ENCODE peak calls at places on chromosome 13, in nine cellular contexts. K is A549, Y is HFFc6, G is endodermal cell, E is ovary, V is lung, H is RWPE1, X is glutamatergic neuron, D is IMR-90. R is an unnamed sample.

GRCh38 chr13:93180376-93180966 is 46.1 kb upstream of the GPC6 start:
- DNase-seq in K (no peak), D (peak), X (no peak), E (no peak), V (no peak), H (no peak), Y (no peak), G (no peak), R (no peak)

GRCh38 chr13:38670627-38671026 is 16.2 kb upstream of the FREM2 start:
- DNase-seq in D (peak), G (no peak), E (no peak), X (no peak), H (no peak), Y (no peak), V (no peak), K (no peak), R (no peak)

GRCh38 chr13:25213716-25214115 is 41.6 kb upstream of the AMER2 start:
- DNase-seq in G (peak), X (no peak), D (no peak), E (no peak), K (no peak), V (no peak), Y (peak), H (peak), R (no peak)

GRCh38 chr13:41344358-41344757 is 33.3 kb downstream of the NAA16 start:
- DNase-seq in G (no peak), D (no peak), X (no peak), Y (no peak), E (no peak), V (no peak), H (no peak), K (no peak), R (no peak)

GRCh38 chr13:39565036-39565949 is 37.7 kb downstream of the LHFPL6 start:
- DNase-seq in E (peak), V (no peak), Y (peak), D (peak), X (no peak), G (peak), H (peak), K (peak), R (no peak)

GRCh38 chr13:50592412-50593145 is 250.9 kb downstream of the DLEU7 start:
- DNase-seq in Y (peak), E (no peak), H (peak), X (no peak), G (no peak), D (peak), K (no peak), V (no peak), R (no peak)

GRCh38 chr13:67281476-67281875 is 51.3 kb upstream of the PCDH9 start:
- DNase-seq in E (no peak), X (peak), G (no peak), V (no peak), D (no peak), H (no peak), Y (no peak), K (no peak), R (no peak)

GRCh38 chr13:60335531-60335930 is 61.5 kb upstream of the TDRD3 start:
- DNase-seq in Y (no peak), G (no peak), E (no peak), K (no peak), D (peak), V (no peak), X (no peak), H (no peak), R (no peak)

GRCh38 chr13:89375839-89376238 is 1704.7 kb downstream of the SLITRK5 start:
- DNase-seq in Y (no peak), G (no peak), D (peak), V (no peak), X (no peak), K (no peak), E (no peak), H (no peak), R (no peak)

GRCh38 chr13:77036294-77036693 is 9.3 kb upstream of the FBXL3 start:
- DNase-seq in E (no peak), Y (no peak), G (no peak), V (no peak), X (no peak), D (no peak), K (no peak), H (no peak), R (no peak)

GRCh38 chr13:39527961-39528720 is 74.9 kb downstream of the LHFPL6 start:
- DNase-seq in Y (peak), X (no peak), V (no peak), D (peak), G (no peak), H (peak), K (peak), E (no peak), R (no peak)

GRCh38 chr13:65188691-65189090 is 2041.4 kb downstream of the PCDH9 start:
- DNase-seq in V (no peak), K (no peak), X (no peak), G (no peak), D (no peak), Y (no peak), H (no peak), E (no peak), R (no peak)

GRCh38 chr13:101514695-101515275 is 62.3 kb downstream of the ITGBL1 start:
- DNase-seq in E (no peak), H (peak), K (peak), Y (peak), X (no peak), G (peak), V (no peak), D (peak), R (peak)

GRCh38 chr13:24985102-24985501 is 110.8 kb upstream of the PABPC3 start:
- DNase-seq in H (no peak), G (peak), K (no peak), X (no peak), V (no peak), Y (no peak), E (no peak), D (no peak), R (no peak)

GRCh38 chr13:59119475-59119874 is 1044.3 kb downstream of the DIAPH3 start:
- DNase-seq in K (no peak), X (no peak), D (no peak), E (no peak), V (no peak), H (no peak), G (no peak), Y (no peak), R (no peak)

GRCh38 chr13:51057001-51057400 is 54.1 kb downstream of the C13orf42 start:
- DNase-seq in V (no peak), X (no peak), E (no peak), H (no peak), Y (no peak), K (no peak), D (no peak), G (peak), R (no peak)

GRCh38 chr13:48570225-48570828 is 37.4 kb upstream of the RCBTB2 start:
- DNase-seq in V (no peak), H (no peak), K (no peak), G (no peak), Y (no peak), E (no peak), D (no peak), X (no peak), R (no peak)

GRCh38 chr13:66154981-66155380 is 1075.2 kb downstream of the PCDH9 start:
- DNase-seq in K (no peak), V (no peak), H (no peak), D (peak), Y (peak), E (no peak), G (no peak), X (no peak), R (no peak)

GRCh38 chr13:59337070-59337469 is 826.7 kb downstream of the DIAPH3 start:
- DNase-seq in V (no peak), H (no peak), K (no peak), D (no peak), X (no peak), G (no peak), Y (no peak), E (no peak), R (no peak)

GRCh38 chr13:22499919-22500318 is 680.9 kb upstream of the SGCG start:
- DNase-seq in Y (no peak), H (no peak), K (no peak), X (no peak), V (no peak), E (no peak), D (no peak), G (no peak), R (no peak)

GRCh38 chr13:97975851-97976550 is 22.5 kb downstream of the IPO5 start:
- DNase-seq in G (peak), H (peak), V (peak), K (peak), D (peak), X (peak), E (peak), Y (peak), R (peak)

GRCh38 chr13:111489301-111489700 is 168.9 kb downstream of the TEX29 start:
- DNase-seq in E (no peak), V (no peak), Y (no peak), X (no peak), G (no peak), K (no peak), H (no peak), D (no peak), R (peak)

GRCh38 chr13:25046985-25047660 is 48.8 kb upstream of the PABPC3 start:
- DNase-seq in X (peak), Y (no peak), V (no peak), G (peak), H (peak), E (no peak), K (no peak), D (peak), R (no peak)

GRCh38 chr13:87661471-87661870 is 9.7 kb upstream of the SLITRK5 start:
- DNase-seq in Y (no peak), V (no peak), H (no peak), X (no peak), E (no peak), D (peak), G (no peak), K (no peak), R (no peak)

GRCh38 chr13:66933994-66934393 is 296.1 kb downstream of the PCDH9 start:
- DNase-seq in G (no peak), H (peak), K (peak), D (peak), E (no peak), X (no peak), V (no peak), Y (peak), R (no peak)

GRCh38 chr13:101785858-101786257 is 333.4 kb downstream of the ITGBL1 start:
- DNase-seq in K (peak), E (no peak), V (no peak), X (peak), H (peak), Y (peak), D (peak), G (peak), R (no peak)

GRCh38 chr13:31610270-31610998 is 128.9 kb upstream of the RXFP2 start:
- DNase-seq in E (no peak), K (no peak), H (no peak), X (no peak), V (no peak), G (no peak), Y (no peak), D (no peak), R (no peak)

GRCh38 chr13:20968745-20969144 is 66.2 kb upstream of the XPO4 start:
- DNase-seq in Y (no peak), D (no peak), H (no peak), X (no peak), G (no peak), K (no peak), V (no peak), E (no peak), R (no peak)

GRCh38 chr13:50389726-50390125 is 374.5 kb downstream of the KCNRG start:
- DNase-seq in X (no peak), D (no peak), Y (no peak), K (no peak), V (no peak), G (no peak), E (no peak), H (no peak), R (no peak)

GRCh38 chr13:39506559-39507390 is 96.2 kb downstream of the LHFPL6 start:
- DNase-seq in X (no peak), V (no peak), G (no peak), E (no peak), Y (peak), H (peak), D (peak), K (no peak), R (no peak)

GRCh38 chr13:79307866-79308298 is 98.2 kb downstream of the RBM26 start:
- DNase-seq in G (peak), D (peak), K (no peak), V (no peak), Y (peak), X (no peak), E (peak), H (no peak), R (no peak)

GRCh38 chr13:99960663-99961440 is 10.7 kb downstream of the ZIC5 start:
- DNase-seq in G (no peak), Y (no peak), V (no peak), H (no peak), D (no peak), X (no peak), E (no peak), K (no peak), R (no peak)

GRCh38 chr13:66703597-66703996 is 526.5 kb downstream of the PCDH9 start:
- DNase-seq in K (no peak), X (no peak), V (no peak), D (no peak), E (no peak), G (no peak), H (no peak), Y (no peak), R (no peak)

GRCh38 chr13:112328936-112329335 is 47.2 kb upstream of the SPACA7 start:
- DNase-seq in V (no peak), D (no peak), Y (no peak), K (no peak), G (no peak), X (no peak), H (no peak), E (no peak), R (no peak)

GRCh38 chr13:30371649-30372265 is 50.5 kb upstream of the UBE2L5 start:
- DNase-seq in H (peak), E (no peak), K (no peak), G (no peak), X (no peak), V (no peak), D (peak), Y (peak), R (peak)

GRCh38 chr13:38376551-38376950 is 26.9 kb downstream of the UFM1 start:
- DNase-seq in H (no peak), K (no peak), D (peak), X (no peak), E (no peak), V (no peak), G (no peak), Y (no peak), R (no peak)

GRCh38 chr13:80783926-80784325 is 443.0 kb upstream of the SPRY2 start:
- DNase-seq in X (no peak), E (no peak), V (no peak), Y (no peak), H (no peak), K (no peak), D (no peak), G (no peak), R (no peak)

GRCh38 chr13:25085125-25085742 is 10.7 kb upstream of the PABPC3 start:
- DNase-seq in Y (peak), X (peak), D (peak), E (no peak), H (peak), V (no peak), G (peak), K (peak), R (peak)

GRCh38 chr13:74931698-74932433 is 550.1 kb downstream of the TBC1D4 start:
- DNase-seq in V (no peak), K (no peak), E (no peak), G (no peak), D (no peak), X (no peak), H (no peak), Y (no peak), R (no peak)

GRCh38 chr13:101919541-101920306 is 467.2 kb downstream of the ITGBL1 start:
- DNase-seq in X (peak), E (no peak), H (no peak), K (no peak), D (peak), V (no peak), Y (no peak), G (peak), R (no peak)

DNA sequence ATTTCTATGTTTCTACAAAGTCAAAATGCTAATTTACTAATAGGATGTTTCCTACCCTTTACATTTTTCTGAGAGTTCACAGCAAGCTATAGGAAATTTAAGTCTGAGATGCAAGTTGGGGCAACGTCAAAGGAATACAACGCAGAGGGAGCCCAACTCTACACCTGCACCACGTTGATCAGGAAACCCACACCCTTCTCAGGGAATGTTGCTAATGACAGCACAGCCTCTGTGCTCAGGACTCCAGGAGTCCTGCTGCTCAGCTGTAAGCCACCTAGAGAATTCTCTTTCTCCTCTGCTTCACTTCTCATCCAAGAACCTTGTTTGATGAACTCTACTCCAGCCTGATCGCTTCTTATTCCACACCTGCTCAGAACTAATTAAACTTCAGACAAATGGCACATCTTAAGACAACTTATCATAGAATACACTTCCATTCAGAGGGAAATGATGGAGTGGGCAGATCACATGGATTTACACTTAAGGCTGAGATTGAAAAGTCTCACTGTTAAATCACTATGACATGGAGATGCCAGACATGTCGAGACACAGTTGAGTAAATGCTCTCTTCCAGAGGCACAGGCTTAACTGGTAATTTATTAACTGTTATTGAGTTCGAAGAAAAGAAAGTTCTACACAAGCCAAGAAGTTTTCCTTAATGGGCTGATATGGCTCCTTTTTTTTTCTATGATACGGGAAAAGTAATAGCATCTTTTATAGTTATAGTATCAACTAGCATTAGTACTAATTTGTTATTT is 811.6 kb upstream of the ARGLU1 start:
- DNase-seq in E (no peak), K (no peak), D (no peak), Y (no peak), V (no peak), H (no peak), X (no peak), G (no peak), R (no peak)
- TF ChIP-seq CTCF in E (no peak), K (no peak), D (no peak), Y (no peak), V (no peak), H (no peak), X (no peak), G (no peak), R (no peak)

GRCh38 chr13:23947893-23948292 is 50.6 kb upstream of the C1QTNF9B start:
- DNase-seq in D (no peak), K (no peak), E (no peak), V (no peak), H (no peak), X (no peak), Y (no peak), G (no peak), R (no peak)

GRCh38 chr13:23949200-23949599 is 51.9 kb upstream of the C1QTNF9B start:
- DNase-seq in D (no peak), V (no peak), H (no peak), E (no peak), Y (no peak), K (no peak), G (no peak), X (no peak), R (no peak)

GRCh38 chr13:23952796-23953195 is 55.5 kb upstream of the C1QTNF9B start:
- DNase-seq in K (no peak), X (no peak), V (no peak), D (no peak), H (no peak), G (no peak), E (no peak), Y (no peak), R (no peak)

GRCh38 chr13:23949736-23950135 is 52.4 kb upstream of the C1QTNF9B start:
- DNase-seq in V (no peak), X (no peak), Y (no peak), K (no peak), D (no peak), E (no peak), G (no peak), H (no peak), R (no peak)

GRCh38 chr13:23950736-23951510 is 53.6 kb upstream of the C1QTNF9B start:
- DNase-seq in V (no peak), K (no peak), D (peak), G (no peak), X (no peak), E (no peak), H (no peak), Y (no peak), R (no peak)
- TF ChIP-seq CTCF in V (no peak), K (no peak), D (no peak), G (peak), X (no peak), E (no peak), H (no peak), Y (peak), R (no peak)

DNA sequence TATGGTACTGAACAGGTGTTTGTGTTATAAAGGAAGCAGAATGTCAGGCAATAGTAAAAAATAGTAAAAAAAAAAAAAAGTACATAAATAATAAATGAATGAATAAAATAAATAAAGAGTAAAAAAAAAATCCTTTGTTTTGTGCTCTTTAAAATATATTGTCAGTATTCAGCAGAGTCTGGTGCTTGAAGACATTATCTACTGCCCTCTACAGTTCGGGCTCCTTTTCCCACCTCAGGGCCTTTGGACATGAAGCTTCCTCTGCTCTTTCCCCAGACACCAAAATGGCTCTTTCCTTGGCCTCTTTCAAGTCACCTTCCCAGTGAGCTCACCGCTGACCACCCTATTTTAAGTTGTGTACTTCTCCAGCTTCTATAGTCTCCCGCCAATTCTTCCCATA is 137.5 kb downstream of the TNFRSF19 start:
- DNase-seq in D (peak), G (no peak), E (no peak), Y (peak), K (no peak), X (no peak), H (no peak), V (no peak), R (no peak)
- TF ChIP-seq CTCF in D (peak), G (peak), E (no peak), Y (peak), K (peak), X (no peak), H (no peak), V (no peak), R (no peak)

GRCh38 chr13:52067237-52067636 is 42.7 kb downstream of the UTP14C start:
- DNase-seq in X (no peak), E (no peak), V (no peak), H (no peak), G (no peak), K (no peak), D (no peak), Y (no peak), R (no peak)

DNA sequence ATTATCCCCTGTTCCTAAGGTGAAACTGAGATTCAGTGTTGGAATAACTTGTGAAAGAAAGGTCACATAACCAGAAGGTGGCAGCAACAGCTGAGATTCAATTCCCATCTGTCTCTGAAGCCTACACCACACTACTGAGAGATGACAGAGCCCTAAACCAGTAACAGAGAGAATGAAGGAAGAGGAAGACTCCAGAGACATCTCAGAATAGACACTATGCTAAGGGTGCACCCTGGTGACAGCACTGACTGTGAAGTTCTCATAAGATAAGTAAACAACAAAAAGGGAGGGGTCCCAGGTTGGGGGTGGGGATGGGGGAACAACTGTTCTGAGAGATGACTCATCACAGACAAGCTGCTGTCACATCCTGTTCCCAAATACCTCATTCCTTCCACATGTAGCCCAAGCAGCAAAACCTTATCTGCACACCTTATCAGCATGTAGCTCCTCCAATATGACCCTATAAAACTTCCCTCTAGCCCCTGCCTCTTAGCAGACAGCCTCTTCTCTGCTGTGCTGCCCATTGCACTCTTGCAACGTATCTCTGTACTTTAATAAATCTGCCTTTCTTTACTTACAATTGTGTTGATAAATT is 46.5 kb downstream of the UTP14C start:
- DNase-seq in K (no peak), G (no peak), D (peak), E (no peak), Y (peak), X (no peak), H (peak), V (no peak), R (no peak)
- TF ChIP-seq CTCF in K (no peak), G (peak), D (peak), E (no peak), Y (peak), X (no peak), H (no peak), V (no peak), R (no peak)

GRCh38 chr13:70613295-70613694 is 505.0 kb upstream of the KLHL1 start:
- DNase-seq in X (no peak), D (no peak), G (no peak), H (no peak), K (no peak), E (no peak), V (no peak), Y (no peak), R (no peak)
- TF ChIP-seq CTCF in X (peak), D (no peak), G (peak), H (no peak), K (no peak), E (no peak), V (no peak), Y (peak), R (no peak)